ENCODE peak calls at places on chromosomes 6 and 20, in eight cellular contexts. One of them, this sample, is unnamed.

GRCh38 chr20:19835533-19836222 is 77.6 kb downstream of the RIN2 start:
- DNase-seq in colonic mucosa: no peak
- DNase-seq in SJSA1: no peak
- DNase-seq in right cardiac atrium: no peak
- DNase-seq in brain microvascular endothelial cell: no peak
- DNase-seq in HFF-Myc: no peak
- DNase-seq in BJ: no peak
- DNase-seq in endodermal cell: peak
- DNase-seq in this sample: no peak

GRCh38 chr6:2861071-2861821 is 19.6 kb upstream of the SERPINB1 start:
- DNase-seq in brain microvascular endothelial cell: no peak
- DNase-seq in BJ: no peak
- DNase-seq in right cardiac atrium: no peak
- DNase-seq in SJSA1: no peak
- DNase-seq in endodermal cell: peak
- DNase-seq in colonic mucosa: no peak
- DNase-seq in HFF-Myc: no peak
- DNase-seq in this sample: no peak

GRCh38 chr6:151254451-151255081 is 14.8 kb downstream of the AKAP12 start:
- DNase-seq in BJ: no peak
- DNase-seq in SJSA1: peak
- DNase-seq in right cardiac atrium: no peak
- DNase-seq in colonic mucosa: no peak
- DNase-seq in brain microvascular endothelial cell: peak
- DNase-seq in endodermal cell: peak
- DNase-seq in HFF-Myc: no peak
- DNase-seq in this sample: no peak

GRCh38 chr20:49385471-49385870 is 97.0 kb downstream of the KCNB1 start:
- DNase-seq in endodermal cell: peak
- DNase-seq in HFF-Myc: peak
- DNase-seq in BJ: no peak
- DNase-seq in SJSA1: no peak
- DNase-seq in brain microvascular endothelial cell: peak
- DNase-seq in right cardiac atrium: no peak
- DNase-seq in colonic mucosa: no peak
- DNase-seq in this sample: no peak

GRCh38 chr20:25050501-25051350 is 7.2 kb downstream of the ACSS1 start:
- DNase-seq in SJSA1: no peak
- DNase-seq in brain microvascular endothelial cell: no peak
- DNase-seq in colonic mucosa: no peak
- DNase-seq in HFF-Myc: no peak
- DNase-seq in endodermal cell: peak
- DNase-seq in right cardiac atrium: no peak
- DNase-seq in BJ: no peak
- DNase-seq in this sample: no peak

GRCh38 chr20:1624811-1625690 is 5.2 kb upstream of the SIRPB1 start:
- DNase-seq in SJSA1: no peak
- DNase-seq in HFF-Myc: no peak
- DNase-seq in brain microvascular endothelial cell: no peak
- DNase-seq in right cardiac atrium: no peak
- DNase-seq in BJ: no peak
- DNase-seq in endodermal cell: no peak
- DNase-seq in colonic mucosa: no peak
- DNase-seq in this sample: no peak

GRCh38 chr6:106025655-106026054 is 60.5 kb upstream of the PRDM1 start:
- DNase-seq in right cardiac atrium: no peak
- DNase-seq in BJ: no peak
- DNase-seq in endodermal cell: no peak
- DNase-seq in colonic mucosa: no peak
- DNase-seq in brain microvascular endothelial cell: no peak
- DNase-seq in SJSA1: no peak
- DNase-seq in HFF-Myc: no peak
- DNase-seq in this sample: no peak

GRCh38 chr6:152745509-152746171 is 5.0 kb upstream of the VIP start:
- DNase-seq in BJ: no peak
- DNase-seq in SJSA1: no peak
- DNase-seq in brain microvascular endothelial cell: no peak
- DNase-seq in colonic mucosa: no peak
- DNase-seq in endodermal cell: no peak
- DNase-seq in right cardiac atrium: no peak
- DNase-seq in HFF-Myc: no peak
- DNase-seq in this sample: no peak

GRCh38 chr6:152378154-152378553 is 259.0 kb downstream of the SYNE1 start:
- DNase-seq in right cardiac atrium: no peak
- DNase-seq in BJ: peak
- DNase-seq in endodermal cell: no peak
- DNase-seq in colonic mucosa: no peak
- DNase-seq in brain microvascular endothelial cell: peak
- DNase-seq in SJSA1: peak
- DNase-seq in HFF-Myc: no peak
- DNase-seq in this sample: no peak

GRCh38 chr6:31587791-31588777 is 2.0 kb downstream of the LST1 start:
- DNase-seq in brain microvascular endothelial cell: no peak
- DNase-seq in colonic mucosa: no peak
- DNase-seq in SJSA1: no peak
- DNase-seq in right cardiac atrium: no peak
- DNase-seq in endodermal cell: no peak
- DNase-seq in BJ: no peak
- DNase-seq in HFF-Myc: no peak
- DNase-seq in this sample: no peak

GRCh38 chr6:149065658-149066556 is 251.6 kb upstream of the TAB2 start:
- DNase-seq in HFF-Myc: no peak
- DNase-seq in endodermal cell: no peak
- DNase-seq in right cardiac atrium: no peak
- DNase-seq in SJSA1: no peak
- DNase-seq in colonic mucosa: no peak
- DNase-seq in brain microvascular endothelial cell: no peak
- DNase-seq in BJ: no peak
- DNase-seq in this sample: no peak

GRCh38 chr6:21615504-21615903 is 22.0 kb downstream of the SOX4 start:
- DNase-seq in brain microvascular endothelial cell: no peak
- DNase-seq in SJSA1: no peak
- DNase-seq in colonic mucosa: no peak
- DNase-seq in endodermal cell: no peak
- DNase-seq in right cardiac atrium: no peak
- DNase-seq in HFF-Myc: no peak
- DNase-seq in BJ: no peak
- DNase-seq in this sample: no peak

GRCh38 chr6:13203145-13203544 is 125.2 kb downstream of the TBC1D7 start:
- DNase-seq in right cardiac atrium: no peak
- DNase-seq in endodermal cell: peak
- DNase-seq in HFF-Myc: no peak
- DNase-seq in colonic mucosa: no peak
- DNase-seq in SJSA1: no peak
- DNase-seq in BJ: no peak
- DNase-seq in brain microvascular endothelial cell: no peak
- DNase-seq in this sample: no peak

GRCh38 chr20:50321797-50322480 is 131.3 kb downstream of the CEBPB start:
- DNase-seq in brain microvascular endothelial cell: no peak
- DNase-seq in BJ: no peak
- DNase-seq in colonic mucosa: no peak
- DNase-seq in SJSA1: no peak
- DNase-seq in endodermal cell: peak
- DNase-seq in HFF-Myc: no peak
- DNase-seq in right cardiac atrium: peak
- DNase-seq in this sample: no peak

DNA sequence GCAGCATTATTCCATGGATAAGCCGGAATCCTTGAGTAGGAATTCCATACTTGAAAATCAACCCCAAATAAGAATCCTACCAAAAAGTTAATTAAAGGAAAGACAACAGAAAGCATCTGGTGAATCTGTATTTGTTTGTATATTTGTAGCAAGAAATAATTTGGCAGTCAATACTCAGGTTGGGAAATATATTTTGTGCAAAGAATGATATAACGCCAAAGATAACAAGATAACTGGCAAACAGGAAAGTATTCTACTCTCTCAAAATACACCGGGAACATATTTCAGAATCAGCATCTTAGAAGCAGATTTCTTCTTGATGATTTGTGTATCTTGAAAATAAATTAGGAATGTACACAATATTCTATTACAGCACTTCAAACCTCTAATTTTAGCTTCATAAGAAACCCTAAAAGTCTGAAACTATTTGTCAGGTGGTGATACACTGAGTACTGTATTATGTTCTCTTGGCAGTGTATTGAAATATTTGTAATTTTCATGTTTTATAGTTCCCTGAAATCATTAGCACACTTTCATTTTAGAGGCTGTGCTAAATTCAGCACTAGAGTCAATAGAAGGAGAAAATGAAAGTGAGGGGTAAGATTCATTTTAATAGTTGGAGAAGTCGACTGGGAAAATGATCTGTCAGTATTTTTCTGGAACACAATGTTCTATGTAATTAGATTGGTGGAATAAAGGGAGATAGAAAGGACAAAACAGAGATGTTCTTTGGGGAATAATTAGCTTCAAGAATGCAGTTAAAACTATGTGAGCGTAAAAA is 879.7 kb upstream of the GJE1 start:
- DNase-seq in right cardiac atrium: no peak
- DNase-seq in BJ: no peak
- DNase-seq in endodermal cell: no peak
- DNase-seq in colonic mucosa: no peak
- DNase-seq in SJSA1: no peak
- DNase-seq in HFF-Myc: no peak
- DNase-seq in brain microvascular endothelial cell: no peak
- DNase-seq in this sample: peak
- H3K4me3 ChIP-seq in right cardiac atrium: peak
- H3K4me3 ChIP-seq in BJ: no peak
- H3K4me3 ChIP-seq in endodermal cell: no peak
- H3K4me3 ChIP-seq in colonic mucosa: no peak
- H3K4me3 ChIP-seq in SJSA1: no peak
- H3K4me3 ChIP-seq in HFF-Myc: no peak
- H3K4me3 ChIP-seq in brain microvascular endothelial cell: no peak
- H3K4me3 ChIP-seq in this sample: no peak

DNA sequence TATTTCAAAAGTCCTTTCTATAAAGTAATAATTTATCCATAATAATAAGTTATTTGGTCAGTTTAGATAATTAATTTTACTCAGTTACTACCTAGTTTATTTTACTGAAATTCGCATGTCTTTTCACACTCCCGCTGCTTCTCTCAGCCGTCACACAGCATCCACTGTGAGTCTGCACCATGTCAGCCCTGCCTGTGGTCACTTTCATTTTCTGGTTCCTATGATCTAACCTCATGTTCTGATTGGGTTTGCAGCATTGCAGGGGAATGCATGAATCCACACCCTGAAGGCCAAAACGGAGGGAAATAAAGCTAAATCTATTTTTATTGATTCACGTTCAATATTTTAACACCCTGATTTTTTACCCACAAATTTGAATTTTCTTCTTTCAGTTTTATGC is 47.4 kb downstream of the PDE10A start:
- DNase-seq in brain microvascular endothelial cell: peak
- DNase-seq in right cardiac atrium: peak
- DNase-seq in endodermal cell: no peak
- DNase-seq in HFF-Myc: no peak
- DNase-seq in SJSA1: no peak
- DNase-seq in colonic mucosa: no peak
- DNase-seq in BJ: no peak
- DNase-seq in this sample: no peak
- H3K4me3 ChIP-seq in brain microvascular endothelial cell: peak
- H3K4me3 ChIP-seq in right cardiac atrium: peak
- H3K4me3 ChIP-seq in endodermal cell: no peak
- H3K4me3 ChIP-seq in HFF-Myc: no peak
- H3K4me3 ChIP-seq in SJSA1: no peak
- H3K4me3 ChIP-seq in colonic mucosa: no peak
- H3K4me3 ChIP-seq in BJ: no peak
- H3K4me3 ChIP-seq in this sample: no peak

GRCh38 chr6:36129889-36130671 is at the start of gene MAPK13:
- DNase-seq in SJSA1: no peak
- DNase-seq in brain microvascular endothelial cell: no peak
- DNase-seq in colonic mucosa: peak
- DNase-seq in right cardiac atrium: no peak
- DNase-seq in BJ: no peak
- DNase-seq in endodermal cell: peak
- DNase-seq in HFF-Myc: no peak
- DNase-seq in this sample: no peak

GRCh38 chr6:36133148-36133547 is 2.8 kb downstream of the MAPK13 start:
- DNase-seq in brain microvascular endothelial cell: no peak
- DNase-seq in right cardiac atrium: no peak
- DNase-seq in HFF-Myc: no peak
- DNase-seq in SJSA1: no peak
- DNase-seq in colonic mucosa: no peak
- DNase-seq in BJ: no peak
- DNase-seq in endodermal cell: no peak
- DNase-seq in this sample: no peak

GRCh38 chr6:36130672-36131516 is 581 bp downstream of the MAPK13 start:
- DNase-seq in endodermal cell: peak
- DNase-seq in colonic mucosa: peak
- DNase-seq in BJ: no peak
- DNase-seq in right cardiac atrium: peak
- DNase-seq in HFF-Myc: no peak
- DNase-seq in SJSA1: no peak
- DNase-seq in brain microvascular endothelial cell: no peak
- DNase-seq in this sample: no peak

GRCh38 chr6:36132221-36132895 is 2.0 kb downstream of the MAPK13 start:
- DNase-seq in endodermal cell: no peak
- DNase-seq in BJ: no peak
- DNase-seq in brain microvascular endothelial cell: no peak
- DNase-seq in SJSA1: no peak
- DNase-seq in colonic mucosa: no peak
- DNase-seq in HFF-Myc: no peak
- DNase-seq in right cardiac atrium: no peak
- DNase-seq in this sample: no peak

GRCh38 chr6:36131517-36132220 is 1.4 kb downstream of the MAPK13 start:
- DNase-seq in SJSA1: no peak
- DNase-seq in right cardiac atrium: no peak
- DNase-seq in BJ: no peak
- DNase-seq in endodermal cell: no peak
- DNase-seq in HFF-Myc: peak
- DNase-seq in colonic mucosa: peak
- DNase-seq in brain microvascular endothelial cell: peak
- DNase-seq in this sample: peak
- H3K4me3 ChIP-seq in SJSA1: no peak
- H3K4me3 ChIP-seq in right cardiac atrium: peak
- H3K4me3 ChIP-seq in BJ: no peak
- H3K4me3 ChIP-seq in endodermal cell: no peak
- H3K4me3 ChIP-seq in HFF-Myc: no peak
- H3K4me3 ChIP-seq in colonic mucosa: peak
- H3K4me3 ChIP-seq in brain microvascular endothelial cell: peak
- H3K4me3 ChIP-seq in this sample: peak

DNA sequence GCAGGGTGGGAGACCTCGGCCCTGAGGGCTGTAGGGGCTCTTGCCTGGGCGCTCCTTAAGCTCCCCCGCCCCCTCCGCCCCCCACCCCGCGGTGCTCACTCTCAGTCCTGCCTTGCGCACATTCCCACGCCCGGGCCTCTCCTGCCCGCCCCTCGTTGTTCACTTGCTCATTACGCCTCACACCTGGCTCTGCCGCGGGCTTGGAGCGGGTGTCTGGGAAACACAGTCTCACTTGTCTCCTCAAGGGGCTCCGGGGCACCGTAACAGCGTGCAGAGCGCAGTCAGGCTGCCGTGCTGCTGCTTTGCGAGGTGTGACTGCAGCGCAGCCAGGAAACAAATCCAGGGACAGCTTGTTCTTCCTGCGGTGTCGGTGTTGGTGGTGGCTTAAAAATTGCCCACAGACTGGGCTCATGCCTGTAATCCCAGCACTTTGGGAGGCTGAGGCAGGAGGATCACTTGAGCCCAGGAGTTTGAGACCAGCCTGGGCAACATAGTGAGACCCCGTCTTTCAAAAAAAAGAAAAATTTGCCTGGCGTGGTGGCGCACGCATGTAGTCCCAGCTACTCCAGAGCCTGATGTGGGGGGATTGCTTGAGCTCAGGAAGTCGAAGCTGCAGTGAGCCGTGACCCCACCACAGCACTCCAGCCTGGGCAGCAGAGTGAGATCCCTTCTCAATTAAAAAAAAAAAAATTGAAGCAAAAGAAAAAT is 4.6 kb downstream of the NPBWR2 start:
- DNase-seq in HFF-Myc: no peak
- DNase-seq in colonic mucosa: no peak
- DNase-seq in brain microvascular endothelial cell: no peak
- DNase-seq in endodermal cell: peak
- DNase-seq in BJ: no peak
- DNase-seq in SJSA1: no peak
- DNase-seq in right cardiac atrium: peak
- DNase-seq in this sample: no peak
- H3K4me3 ChIP-seq in HFF-Myc: no peak
- H3K4me3 ChIP-seq in colonic mucosa: no peak
- H3K4me3 ChIP-seq in brain microvascular endothelial cell: no peak
- H3K4me3 ChIP-seq in endodermal cell: peak
- H3K4me3 ChIP-seq in BJ: no peak
- H3K4me3 ChIP-seq in SJSA1: no peak
- H3K4me3 ChIP-seq in right cardiac atrium: peak
- H3K4me3 ChIP-seq in this sample: no peak

This sample was measured in skeletal muscle cell.